ENCODE peak calls at places on chromosomes 7 and 10, in four cellular contexts. One of them, this sample, is unnamed.

GRCh38 chr10:58275908-58276307 is 6.9 kb downstream of the CISD1 start:
- DNase-seq in GM12878: no peak
- DNase-seq in GM12891: no peak
- DNase-seq in K562: no peak
- DNase-seq in this sample: no peak

GRCh38 chr10:119459681-119460340 is 82.7 kb downstream of the RGS10 start:
- DNase-seq in K562: no peak
- DNase-seq in GM12878: no peak
- DNase-seq in GM12891: no peak
- DNase-seq in this sample: no peak

GRCh38 chr7:23898619-23899018 is 188.6 kb downstream of the STK31 start:
- DNase-seq in K562: no peak
- DNase-seq in GM12891: no peak
- DNase-seq in GM12878: no peak
- DNase-seq in this sample: no peak

GRCh38 chr7:100486753-100487446 is 3.2 kb downstream of the NYAP1 start:
- DNase-seq in GM12891: no peak
- DNase-seq in K562: peak; percentile 66
- DNase-seq in GM12878: no peak
- DNase-seq in this sample: no peak

GRCh38 chr7:96596120-96596826 is 113.4 kb downstream of the SEM1 start:
- DNase-seq in GM12891: no peak
- DNase-seq in GM12878: no peak
- DNase-seq in K562: peak; percentile 10
- DNase-seq in this sample: no peak

GRCh38 chr10:124696446-124697392 is 47.5 kb downstream of the FAM53B start:
- DNase-seq in K562: no peak
- DNase-seq in GM12891: peak; percentile 54
- DNase-seq in GM12878: peak; percentile 61
- DNase-seq in this sample: no peak

GRCh38 chr10:3902054-3902808 is 117.2 kb upstream of the KLF6 start:
- DNase-seq in GM12878: peak; percentile 93
- DNase-seq in K562: no peak
- DNase-seq in GM12891: peak; percentile 24
- DNase-seq in this sample: no peak

GRCh38 chr7:74475243-74475986 is 21.7 kb downstream of the GTF2IRD1 start:
- DNase-seq in K562: no peak
- DNase-seq in GM12878: no peak
- DNase-seq in GM12891: no peak
- DNase-seq in this sample: no peak

GRCh38 chr7:81744389-81744788 is 25.5 kb downstream of the HGF start:
- DNase-seq in GM12878: no peak
- DNase-seq in K562: no peak
- DNase-seq in GM12891: no peak
- DNase-seq in this sample: no peak

GRCh38 chr10:94403823-94404228 is 1.5 kb downstream of the TBC1D12 start:
- DNase-seq in K562: peak; percentile 16
- DNase-seq in GM12878: no peak
- DNase-seq in GM12891: no peak
- DNase-seq in this sample: no peak

GRCh38 chr10:27983144-27983543 is 15.7 kb downstream of the ODAD2 start:
- DNase-seq in GM12891: no peak
- DNase-seq in GM12878: no peak
- DNase-seq in K562: no peak
- DNase-seq in this sample: no peak

GRCh38 chr7:104005197-104005596 is 15.7 kb upstream of the RELN start:
- DNase-seq in GM12878: no peak
- DNase-seq in K562: no peak
- DNase-seq in GM12891: no peak
- DNase-seq in this sample: no peak

GRCh38 chr10:67665491-67665890 is 30.5 kb downstream of the CTNNA3 start:
- DNase-seq in GM12891: no peak
- DNase-seq in K562: no peak
- DNase-seq in GM12878: no peak
- DNase-seq in this sample: no peak

GRCh38 chr10:23999445-23999844 is 209.5 kb upstream of the KIAA1217 start:
- DNase-seq in GM12878: no peak
- DNase-seq in GM12891: no peak
- DNase-seq in K562: no peak
- DNase-seq in this sample: no peak

GRCh38 chr7:2757361-2757903 is 69.4 kb downstream of the AMZ1 start:
- DNase-seq in GM12878: no peak
- DNase-seq in K562: no peak
- DNase-seq in GM12891: no peak
- DNase-seq in this sample: no peak

GRCh38 chr7:27193335-27194001 is 6.4 kb downstream of the HOXA13 start:
- DNase-seq in K562: no peak
- DNase-seq in GM12878: no peak
- DNase-seq in GM12891: no peak
- DNase-seq in this sample: no peak

GRCh38 chr7:100407285-100408180 is 21.0 kb downstream of the ZCWPW1 start:
- DNase-seq in K562: peak; percentile 80
- DNase-seq in GM12891: no peak
- DNase-seq in GM12878: peak; percentile 66
- DNase-seq in this sample: peak; percentile 42

GRCh38 chr7:82677493-82677892 is 233.9 kb upstream of the CACNA2D1 start:
- DNase-seq in GM12878: no peak
- DNase-seq in K562: no peak
- DNase-seq in GM12891: no peak
- DNase-seq in this sample: no peak

GRCh38 chr7:5426226-5426475 is 2.5 kb upstream of the TNRC18 start:
- DNase-seq in GM12891: no peak
- DNase-seq in GM12878: no peak
- DNase-seq in K562: no peak
- DNase-seq in this sample: no peak

GRCh38 chr7:130154131-130154500 is 51.1 kb downstream of the TMEM209 start:
- DNase-seq in GM12891: no peak
- DNase-seq in GM12878: no peak
- DNase-seq in K562: no peak
- DNase-seq in this sample: no peak

GRCh38 chr10:72009430-72010081 is 45.4 kb downstream of the CHST3 start:
- DNase-seq in K562: no peak
- DNase-seq in GM12878: no peak
- DNase-seq in GM12891: no peak
- DNase-seq in this sample: no peak

GRCh38 chr7:69620063-69620462 is 21.8 kb downstream of the AUTS2 start:
- DNase-seq in K562: no peak
- DNase-seq in GM12878: no peak
- DNase-seq in GM12891: no peak
- DNase-seq in this sample: no peak

GRCh38 chr7:20199015-20199737 is 18.0 kb downstream of the MACC1 start:
- DNase-seq in GM12891: no peak
- DNase-seq in GM12878: peak; percentile 94
- DNase-seq in K562: peak; percentile 43
- DNase-seq in this sample: peak; percentile 92

GRCh38 chr7:37259381-37259821 is 189.3 kb downstream of the ELMO1 start:
- DNase-seq in GM12878: no peak
- DNase-seq in K562: no peak
- DNase-seq in GM12891: no peak
- DNase-seq in this sample: peak; percentile 32

GRCh38 chr10:17454181-17454800 is at the start of gene ST8SIA6:
- DNase-seq in GM12878: no peak
- DNase-seq in K562: peak; percentile 69
- DNase-seq in GM12891: peak; percentile 65
- DNase-seq in this sample: no peak
- TF ChIP-seq SPI1 in GM12878: no peak
- TF ChIP-seq SPI1 in K562: no peak
- TF ChIP-seq SPI1 in GM12891: no peak
- TF ChIP-seq SPI1 in this sample: no peak

GRCh38 chr10:126525326-126525725 is 137.0 kb upstream of the ADAM12 start:
- DNase-seq in GM12891: no peak
- DNase-seq in K562: no peak
- DNase-seq in GM12878: no peak
- DNase-seq in this sample: no peak

GRCh38 chr10:126533644-126534043 is 136.8 kb downstream of the C10orf90 start:
- DNase-seq in GM12878: no peak
- DNase-seq in GM12891: no peak
- DNase-seq in K562: no peak
- DNase-seq in this sample: no peak

GRCh38 chr10:126524526-126524925 is 136.2 kb upstream of the ADAM12 start:
- DNase-seq in K562: no peak
- DNase-seq in GM12878: no peak
- DNase-seq in GM12891: no peak
- DNase-seq in this sample: no peak

GRCh38 chr10:126527645-126528319 is 139.5 kb upstream of the ADAM12 start:
- DNase-seq in GM12878: no peak
- DNase-seq in GM12891: no peak
- DNase-seq in K562: no peak
- DNase-seq in this sample: no peak

DNA sequence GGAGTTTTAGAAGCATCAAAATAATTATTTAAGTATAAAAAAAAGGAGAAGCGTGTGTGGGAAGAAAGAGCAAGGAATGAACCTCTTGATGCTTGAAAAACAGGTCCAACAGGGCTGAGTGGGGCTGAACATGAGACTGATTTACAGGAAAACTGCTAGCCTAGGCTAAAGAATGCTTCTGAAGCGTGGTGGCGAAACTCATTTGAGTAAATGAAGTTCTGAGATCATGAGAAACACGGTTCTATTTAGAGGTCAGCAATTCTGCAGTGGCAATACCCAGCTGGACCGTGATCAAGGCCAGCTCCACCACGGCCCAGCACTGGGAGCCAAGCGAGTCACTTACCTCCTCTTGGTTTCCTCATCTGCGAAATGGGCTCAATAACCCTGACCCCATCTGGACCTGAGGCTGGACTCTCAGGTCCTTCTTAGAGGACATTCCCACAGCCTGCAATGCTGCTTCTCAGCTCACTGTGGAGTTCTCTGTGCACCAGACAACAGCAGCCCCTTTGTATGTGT is 140.1 kb upstream of the ADAM12 start:
- DNase-seq in K562: no peak
- DNase-seq in GM12878: no peak
- DNase-seq in GM12891: no peak
- DNase-seq in this sample: no peak
- TF ChIP-seq SPI1 in K562: no peak
- TF ChIP-seq SPI1 in GM12878: no peak
- TF ChIP-seq SPI1 in GM12891: no peak
- TF ChIP-seq SPI1 in this sample: no peak

DNA sequence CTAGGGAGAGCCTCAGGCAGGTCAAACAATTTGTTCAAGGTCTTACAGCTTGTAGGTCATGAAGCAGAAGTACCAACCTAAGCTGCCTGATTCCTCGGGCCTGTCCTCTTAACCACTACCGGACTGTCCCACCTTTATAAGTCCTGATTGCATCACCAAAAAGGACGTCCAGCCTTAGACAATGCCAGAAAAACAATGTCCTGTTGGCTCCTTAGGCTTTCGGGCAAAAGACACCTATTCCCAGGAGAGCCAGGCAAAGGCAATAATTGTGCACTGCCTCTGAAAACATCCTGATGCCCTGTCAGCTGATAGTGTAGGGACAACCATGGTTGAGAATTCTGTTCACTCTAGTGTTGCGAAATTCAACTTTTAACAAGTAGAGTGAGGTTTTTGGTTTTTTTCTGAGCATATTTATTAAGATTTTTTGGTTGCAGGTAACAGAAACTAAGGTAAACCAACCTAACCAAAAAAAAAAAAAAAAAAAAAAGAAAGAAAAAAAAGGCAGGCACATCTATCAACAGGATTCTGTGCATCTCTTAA is 40.5 kb downstream of the CDHR3 start:
- DNase-seq in K562: no peak
- DNase-seq in GM12891: no peak
- DNase-seq in GM12878: no peak
- DNase-seq in this sample: no peak
- TF ChIP-seq SPI1 in K562: no peak
- TF ChIP-seq SPI1 in GM12891: no peak
- TF ChIP-seq SPI1 in GM12878: no peak
- TF ChIP-seq SPI1 in this sample: no peak

DNA sequence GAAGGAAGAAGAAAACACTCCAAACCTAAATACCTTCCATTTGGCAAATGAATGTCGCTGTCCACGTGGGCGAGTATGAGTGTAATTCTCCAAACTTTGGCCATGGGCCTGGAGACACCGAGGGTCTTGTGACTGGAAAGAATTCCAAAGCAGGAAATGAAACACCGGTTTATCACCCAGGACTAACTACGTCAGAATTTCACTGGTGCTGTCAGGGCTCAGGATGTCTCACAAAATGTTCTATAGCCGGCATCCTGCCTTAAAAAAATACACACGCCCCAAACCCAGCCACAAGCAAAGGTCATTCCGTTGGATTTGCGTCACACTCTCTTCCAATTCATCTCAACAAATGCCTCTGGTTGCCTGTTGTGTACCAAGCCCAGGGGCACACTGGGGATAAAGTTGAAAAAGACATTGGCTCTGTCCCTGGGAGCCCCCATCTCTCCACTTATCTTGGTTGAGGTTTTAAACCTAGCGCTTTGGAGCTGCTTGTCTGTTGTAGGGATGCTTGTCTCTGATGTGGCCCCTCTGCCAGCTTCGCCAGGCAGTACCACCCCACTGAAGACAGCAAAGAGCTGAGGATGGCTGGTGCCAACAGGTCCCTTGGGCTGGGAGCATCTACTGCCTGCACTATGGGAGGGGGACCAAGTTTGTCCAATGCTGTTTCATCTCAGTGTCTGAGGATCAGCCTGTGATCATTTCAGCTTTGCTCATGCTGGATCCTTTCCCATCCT is 31.2 kb downstream of the GSTO2 start:
- DNase-seq in K562: no peak
- DNase-seq in GM12878: no peak
- DNase-seq in GM12891: no peak
- DNase-seq in this sample: no peak
- TF ChIP-seq SPI1 in K562: no peak
- TF ChIP-seq SPI1 in GM12878: no peak
- TF ChIP-seq SPI1 in GM12891: no peak
- TF ChIP-seq SPI1 in this sample: no peak

This sample was measured in HL-60.